ENCODE peak calls at places on chromosomes 7 and 10, in ten cellular contexts. One of them, this sample, is unnamed.
A peak's percentile ranks its signal among the peaks of the same experiment; 100 is the strongest.

GRCh38 chr7:14938181-14938580 is 35.6 kb upstream of the DGKB start:
- DNase-seq in sigmoid colon: no peak
- DNase-seq in suprapubic skin: no peak
- DNase-seq in ovary: no peak
- DNase-seq in IMR-90: no peak
- DNase-seq in heart left ventricle: no peak
- DNase-seq in tibial nerve: no peak
- DNase-seq in breast epithelium: no peak
- DNase-seq in uterus: no peak
- DNase-seq in A549: no peak
- DNase-seq in this sample: no peak

GRCh38 chr7:105589221-105590077 is 8.2 kb upstream of the EFCAB10 start:
- DNase-seq in A549: peak; percentile 79
- DNase-seq in breast epithelium: no peak
- DNase-seq in heart left ventricle: peak; percentile 32
- DNase-seq in tibial nerve: no peak
- DNase-seq in suprapubic skin: no peak
- DNase-seq in ovary: peak; percentile 50
- DNase-seq in uterus: no peak
- DNase-seq in IMR-90: peak; percentile 81
- DNase-seq in sigmoid colon: peak; percentile 77
- DNase-seq in this sample: peak; percentile 34

GRCh38 chr7:51455086-51455485 is 138.5 kb upstream of the COBL start:
- DNase-seq in IMR-90: no peak
- DNase-seq in uterus: no peak
- DNase-seq in suprapubic skin: no peak
- DNase-seq in ovary: no peak
- DNase-seq in tibial nerve: no peak
- DNase-seq in A549: peak; percentile 3
- DNase-seq in breast epithelium: no peak
- DNase-seq in sigmoid colon: no peak
- DNase-seq in heart left ventricle: no peak
- DNase-seq in this sample: no peak

GRCh38 chr7:16402084-16402483 is 19.3 kb downstream of the CRPPA start:
- DNase-seq in tibial nerve: no peak
- DNase-seq in A549: no peak
- DNase-seq in IMR-90: no peak
- DNase-seq in sigmoid colon: no peak
- DNase-seq in ovary: no peak
- DNase-seq in suprapubic skin: no peak
- DNase-seq in breast epithelium: no peak
- DNase-seq in uterus: no peak
- DNase-seq in heart left ventricle: no peak
- DNase-seq in this sample: no peak

GRCh38 chr10:133163889-133164815 is 4.1 kb downstream of the KNDC1 start:
- DNase-seq in breast epithelium: peak; percentile 43
- DNase-seq in A549: no peak
- DNase-seq in heart left ventricle: peak; percentile 17
- DNase-seq in uterus: peak; percentile 12
- DNase-seq in sigmoid colon: peak; percentile 55
- DNase-seq in IMR-90: no peak
- DNase-seq in suprapubic skin: no peak
- DNase-seq in ovary: peak; percentile 18
- DNase-seq in tibial nerve: no peak
- DNase-seq in this sample: peak; percentile 81

GRCh38 chr7:96800824-96801223 is 91.2 kb upstream of the SEM1 start:
- DNase-seq in suprapubic skin: no peak
- DNase-seq in sigmoid colon: no peak
- DNase-seq in heart left ventricle: no peak
- DNase-seq in tibial nerve: no peak
- DNase-seq in IMR-90: no peak
- DNase-seq in A549: no peak
- DNase-seq in ovary: no peak
- DNase-seq in uterus: no peak
- DNase-seq in breast epithelium: no peak
- DNase-seq in this sample: no peak

GRCh38 chr7:151696738-151697514 is 177.2 kb upstream of the RHEB start:
- DNase-seq in IMR-90: no peak
- DNase-seq in tibial nerve: no peak
- DNase-seq in sigmoid colon: no peak
- DNase-seq in breast epithelium: no peak
- DNase-seq in suprapubic skin: peak; percentile 61
- DNase-seq in ovary: no peak
- DNase-seq in heart left ventricle: no peak
- DNase-seq in uterus: no peak
- DNase-seq in A549: peak; percentile 65
- DNase-seq in this sample: no peak

GRCh38 chr7:33853361-33854062 is 51.8 kb upstream of the BMPER start:
- DNase-seq in ovary: no peak
- DNase-seq in uterus: no peak
- DNase-seq in A549: no peak
- DNase-seq in suprapubic skin: no peak
- DNase-seq in breast epithelium: no peak
- DNase-seq in sigmoid colon: no peak
- DNase-seq in IMR-90: peak; percentile 93
- DNase-seq in tibial nerve: no peak
- DNase-seq in heart left ventricle: no peak
- DNase-seq in this sample: no peak

GRCh38 chr7:78499283-78499682 is 700.7 kb downstream of the PHTF2 start:
- DNase-seq in A549: no peak
- DNase-seq in breast epithelium: no peak
- DNase-seq in heart left ventricle: no peak
- DNase-seq in uterus: no peak
- DNase-seq in suprapubic skin: no peak
- DNase-seq in tibial nerve: no peak
- DNase-seq in ovary: no peak
- DNase-seq in IMR-90: peak; percentile 46
- DNase-seq in sigmoid colon: no peak
- DNase-seq in this sample: no peak

GRCh38 chr7:36736827-36737211 is 12.5 kb upstream of the AOAH start:
- DNase-seq in breast epithelium: no peak
- DNase-seq in A549: no peak
- DNase-seq in suprapubic skin: no peak
- DNase-seq in uterus: no peak
- DNase-seq in sigmoid colon: no peak
- DNase-seq in ovary: no peak
- DNase-seq in IMR-90: no peak
- DNase-seq in tibial nerve: no peak
- DNase-seq in heart left ventricle: no peak
- DNase-seq in this sample: no peak

GRCh38 chr7:5429253-5429856 is 5.7 kb upstream of the TNRC18 start:
- DNase-seq in IMR-90: peak; percentile 47
- DNase-seq in suprapubic skin: no peak
- DNase-seq in A549: no peak
- DNase-seq in sigmoid colon: no peak
- DNase-seq in ovary: peak; percentile 82
- DNase-seq in uterus: peak; percentile 60
- DNase-seq in breast epithelium: peak; percentile 69
- DNase-seq in tibial nerve: no peak
- DNase-seq in heart left ventricle: peak; percentile 53
- DNase-seq in this sample: peak; percentile 45

GRCh38 chr7:14351167-14351566 is 361.7 kb upstream of the ETV1 start:
- DNase-seq in sigmoid colon: no peak
- DNase-seq in A549: no peak
- DNase-seq in tibial nerve: no peak
- DNase-seq in ovary: no peak
- DNase-seq in IMR-90: no peak
- DNase-seq in suprapubic skin: no peak
- DNase-seq in breast epithelium: no peak
- DNase-seq in uterus: no peak
- DNase-seq in heart left ventricle: peak; percentile 40
- DNase-seq in this sample: no peak

GRCh38 chr7:67301667-67302066 is 305.0 kb downstream of the TYW1 start:
- DNase-seq in tibial nerve: no peak
- DNase-seq in A549: no peak
- DNase-seq in breast epithelium: no peak
- DNase-seq in suprapubic skin: no peak
- DNase-seq in ovary: no peak
- DNase-seq in heart left ventricle: no peak
- DNase-seq in IMR-90: peak; percentile 25
- DNase-seq in sigmoid colon: no peak
- DNase-seq in uterus: no peak
- DNase-seq in this sample: no peak

GRCh38 chr10:37947526-37947925 is 28.9 kb downstream of the ZNF25 start:
- DNase-seq in heart left ventricle: no peak
- DNase-seq in suprapubic skin: no peak
- DNase-seq in breast epithelium: no peak
- DNase-seq in sigmoid colon: no peak
- DNase-seq in IMR-90: no peak
- DNase-seq in ovary: no peak
- DNase-seq in A549: no peak
- DNase-seq in tibial nerve: no peak
- DNase-seq in uterus: no peak
- DNase-seq in this sample: no peak

GRCh38 chr7:71708710-71709109 is 576.8 kb downstream of the GALNT17 start:
- DNase-seq in IMR-90: no peak
- DNase-seq in breast epithelium: no peak
- DNase-seq in A549: no peak
- DNase-seq in tibial nerve: no peak
- DNase-seq in heart left ventricle: no peak
- DNase-seq in sigmoid colon: no peak
- DNase-seq in ovary: no peak
- DNase-seq in uterus: no peak
- DNase-seq in suprapubic skin: no peak
- DNase-seq in this sample: no peak

GRCh38 chr10:118482393-118483331 is 112.8 kb downstream of the PRLHR start:
- DNase-seq in ovary: no peak
- DNase-seq in sigmoid colon: no peak
- DNase-seq in heart left ventricle: no peak
- DNase-seq in IMR-90: no peak
- DNase-seq in A549: no peak
- DNase-seq in breast epithelium: no peak
- DNase-seq in tibial nerve: no peak
- DNase-seq in uterus: no peak
- DNase-seq in suprapubic skin: no peak
- DNase-seq in this sample: no peak

GRCh38 chr10:31263903-31264302 is 55.1 kb upstream of the ZEB1 start:
- DNase-seq in uterus: no peak
- DNase-seq in sigmoid colon: no peak
- DNase-seq in ovary: no peak
- DNase-seq in heart left ventricle: no peak
- DNase-seq in breast epithelium: no peak
- DNase-seq in IMR-90: peak; percentile 48
- DNase-seq in suprapubic skin: no peak
- DNase-seq in A549: no peak
- DNase-seq in tibial nerve: no peak
- DNase-seq in this sample: no peak

GRCh38 chr10:48564466-48565150 is 40.3 kb downstream of the ARHGAP22 start:
- DNase-seq in ovary: no peak
- DNase-seq in sigmoid colon: no peak
- DNase-seq in tibial nerve: no peak
- DNase-seq in breast epithelium: no peak
- DNase-seq in uterus: no peak
- DNase-seq in suprapubic skin: no peak
- DNase-seq in A549: no peak
- DNase-seq in IMR-90: no peak
- DNase-seq in heart left ventricle: no peak
- DNase-seq in this sample: no peak

GRCh38 chr7:26555971-26556830 is 264.5 kb downstream of the SNX10 start:
- DNase-seq in tibial nerve: no peak
- DNase-seq in breast epithelium: no peak
- DNase-seq in suprapubic skin: no peak
- DNase-seq in uterus: no peak
- DNase-seq in IMR-90: no peak
- DNase-seq in A549: no peak
- DNase-seq in ovary: no peak
- DNase-seq in sigmoid colon: no peak
- DNase-seq in heart left ventricle: no peak
- DNase-seq in this sample: no peak

GRCh38 chr7:20328692-20329091 is 2.0 kb upstream of the ITGB8 start:
- DNase-seq in heart left ventricle: no peak
- DNase-seq in sigmoid colon: no peak
- DNase-seq in IMR-90: no peak
- DNase-seq in suprapubic skin: no peak
- DNase-seq in A549: no peak
- DNase-seq in uterus: no peak
- DNase-seq in breast epithelium: no peak
- DNase-seq in tibial nerve: no peak
- DNase-seq in ovary: no peak
- DNase-seq in this sample: no peak
- H3K4me3 ChIP-seq in heart left ventricle: no peak overlapping the region
- H3K4me3 ChIP-seq in sigmoid colon: no peak overlapping the region
- H3K4me3 ChIP-seq in IMR-90: no peak overlapping the region
- H3K4me3 ChIP-seq in suprapubic skin: no peak overlapping the region
- H3K4me3 ChIP-seq in A549: no peak overlapping the region
- H3K4me3 ChIP-seq in uterus: no peak overlapping the region
- H3K4me3 ChIP-seq in breast epithelium: no peak overlapping the region
- H3K4me3 ChIP-seq in tibial nerve: no peak overlapping the region
- H3K4me3 ChIP-seq in ovary: no peak overlapping the region
- H3K4me3 ChIP-seq in this sample: no peak overlapping the region

GRCh38 chr7:64946772-64947171 is 43.7 kb downstream of the ZNF273 start:
- DNase-seq in suprapubic skin: no peak
- DNase-seq in breast epithelium: no peak
- DNase-seq in sigmoid colon: no peak
- DNase-seq in A549: no peak
- DNase-seq in IMR-90: peak; percentile 1
- DNase-seq in ovary: no peak
- DNase-seq in tibial nerve: no peak
- DNase-seq in heart left ventricle: no peak
- DNase-seq in uterus: no peak
- DNase-seq in this sample: peak; percentile 42
- H3K4me1 ChIP-seq in suprapubic skin: peaks cover 38% of the 10 kb centered on the region
- H3K4me1 ChIP-seq in breast epithelium: peaks cover 5% of the 10 kb centered on the region
- H3K4me1 ChIP-seq in sigmoid colon: peaks cover 12% of the 10 kb centered on the region
- H3K4me1 ChIP-seq in A549: no peaks in the 10 kb centered on the region
- H3K4me1 ChIP-seq in IMR-90: no peaks in the 10 kb centered on the region
- H3K4me1 ChIP-seq in ovary: peaks cover 7% of the 10 kb centered on the region
- H3K4me1 ChIP-seq in tibial nerve: no peaks in the 10 kb centered on the region
- H3K4me1 ChIP-seq in heart left ventricle: peaks cover 5% of the 10 kb centered on the region
- H3K4me1 ChIP-seq in uterus: no peaks in the 10 kb centered on the region
- H3K4me1 ChIP-seq in this sample: peaks cover 7% of the 10 kb centered on the region

DNA sequence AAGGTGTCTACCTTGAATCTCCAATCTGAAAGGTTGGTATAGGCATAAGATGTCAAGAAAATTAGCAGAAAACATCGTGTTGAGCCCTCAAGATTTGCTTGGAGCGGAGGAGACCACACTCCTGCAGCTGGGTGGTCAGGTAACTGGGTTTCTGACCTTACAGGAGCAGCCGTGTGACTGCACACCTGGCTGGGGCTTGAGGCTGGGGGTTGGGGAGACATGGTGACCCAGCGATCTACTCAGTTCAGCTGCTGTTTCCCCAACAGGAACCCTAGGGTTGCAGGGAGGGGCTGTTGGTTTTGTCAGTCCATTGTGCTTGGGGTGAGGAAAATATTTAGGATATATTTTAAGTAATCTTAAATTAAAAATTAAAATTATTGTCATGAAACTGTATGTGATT is 147.0 kb upstream of the ZNF32 start:
- DNase-seq in heart left ventricle: no peak
- DNase-seq in ovary: no peak
- DNase-seq in tibial nerve: no peak
- DNase-seq in uterus: no peak
- DNase-seq in IMR-90: no peak
- DNase-seq in breast epithelium: no peak
- DNase-seq in A549: no peak
- DNase-seq in sigmoid colon: no peak
- DNase-seq in suprapubic skin: no peak
- DNase-seq in this sample: no peak
- TF ChIP-seq POLR2A in heart left ventricle: no peak
- TF ChIP-seq POLR2A in ovary: no peak
- TF ChIP-seq POLR2A in tibial nerve: no peak
- TF ChIP-seq POLR2A in uterus: no peak
- TF ChIP-seq POLR2A in IMR-90: no peak
- TF ChIP-seq POLR2A in breast epithelium: no peak
- TF ChIP-seq POLR2A in A549: no peak
- TF ChIP-seq POLR2A in sigmoid colon: no peak
- TF ChIP-seq POLR2A in suprapubic skin: no peak
- TF ChIP-seq POLR2A in this sample: no peak

GRCh38 chr10:65394898-65395297 is 1530.9 kb upstream of the LRRTM3 start:
- DNase-seq in suprapubic skin: no peak
- DNase-seq in uterus: no peak
- DNase-seq in tibial nerve: no peak
- DNase-seq in sigmoid colon: no peak
- DNase-seq in ovary: no peak
- DNase-seq in breast epithelium: no peak
- DNase-seq in heart left ventricle: no peak
- DNase-seq in A549: peak; percentile 49
- DNase-seq in IMR-90: no peak
- DNase-seq in this sample: no peak
- H3K4me3 ChIP-seq in suprapubic skin: no peak overlapping the region
- H3K4me3 ChIP-seq in uterus: no peak overlapping the region
- H3K4me3 ChIP-seq in tibial nerve: no peak overlapping the region
- H3K4me3 ChIP-seq in sigmoid colon: no peak overlapping the region
- H3K4me3 ChIP-seq in ovary: no peak overlapping the region
- H3K4me3 ChIP-seq in breast epithelium: no peak overlapping the region
- H3K4me3 ChIP-seq in heart left ventricle: no peak overlapping the region
- H3K4me3 ChIP-seq in A549: no peak overlapping the region
- H3K4me3 ChIP-seq in IMR-90: no peak overlapping the region
- H3K4me3 ChIP-seq in this sample: no peak overlapping the region